ENCODE peak calls at places on chromosome 20, in seven cellular contexts. T is PC-3, X is fibroblast of the aortic adventitia, D is astrocyte of the spinal cord, C is tibial artery, O is IMR-90, Y is dorsolateral prefrontal cortex. E is an unnamed sample.

GRCh38 chr20:25218492-25218891 is 23.0 kb downstream of the ENTPD6 start:
- DNase-seq in T (no peak), X (no peak), D (no peak), C (peak), O (no peak), Y (no peak), E (no peak)

GRCh38 chr20:50968289-50968688 is 9.7 kb downstream of the MOCS3 start:
- DNase-seq in T (no peak), X (no peak), D (no peak), C (no peak), O (no peak), Y (no peak), E (no peak)

GRCh38 chr20:53737404-53738038 is 143.9 kb upstream of the ZNF217 start:
- DNase-seq in T (peak), X (no peak), D (no peak), C (no peak), O (no peak), Y (no peak), E (peak)

GRCh38 chr20:45322952-45323383 is 14.9 kb upstream of the MATN4 start:
- DNase-seq in T (peak), X (peak), D (no peak), C (peak), O (peak), Y (peak), E (peak)

GRCh38 chr20:11411765-11412164 is 505.9 kb upstream of the BTBD3 start:
- DNase-seq in T (no peak), X (no peak), D (no peak), C (no peak), O (no peak), Y (no peak), E (no peak)

GRCh38 chr20:48921883-48922867 is 664 bp downstream of the ARFGEF2 start:
- DNase-seq in T (peak), X (no peak), D (peak), C (no peak), O (peak), Y (peak), E (peak)

GRCh38 chr20:58424218-58424617 is 35.2 kb downstream of the VAPB start:
- DNase-seq in T (no peak), X (no peak), D (no peak), C (no peak), O (no peak), Y (no peak), E (no peak)

GRCh38 chr20:888057-888456 is 28.1 kb downstream of the ANGPT4 start:
- DNase-seq in T (no peak), X (no peak), D (no peak), C (no peak), O (no peak), Y (no peak), E (no peak)

GRCh38 chr20:61804896-61805295 is 260.8 kb downstream of the TAF4 start:
- DNase-seq in T (no peak), X (no peak), D (no peak), C (no peak), O (no peak), Y (no peak), E (no peak)

GRCh38 chr20:48634641-48635040 is 193.2 kb downstream of the PREX1 start:
- DNase-seq in T (no peak), X (no peak), D (no peak), C (no peak), O (no peak), Y (no peak), E (no peak)

GRCh38 chr20:62413896-62414481 is 6.9 kb upstream of the CABLES2 start:
- DNase-seq in T (no peak), X (no peak), D (no peak), C (no peak), O (no peak), Y (no peak), E (no peak)

GRCh38 chr20:1150218-1150617 is 31.8 kb downstream of the PSMF1 start:
- DNase-seq in T (peak), X (peak), D (no peak), C (no peak), O (peak), Y (no peak), E (peak)

GRCh38 chr20:51616060-51616459 is 73.5 kb upstream of the NFATC2 start:
- DNase-seq in T (peak), X (no peak), D (no peak), C (no peak), O (no peak), Y (no peak), E (no peak)

DNA sequence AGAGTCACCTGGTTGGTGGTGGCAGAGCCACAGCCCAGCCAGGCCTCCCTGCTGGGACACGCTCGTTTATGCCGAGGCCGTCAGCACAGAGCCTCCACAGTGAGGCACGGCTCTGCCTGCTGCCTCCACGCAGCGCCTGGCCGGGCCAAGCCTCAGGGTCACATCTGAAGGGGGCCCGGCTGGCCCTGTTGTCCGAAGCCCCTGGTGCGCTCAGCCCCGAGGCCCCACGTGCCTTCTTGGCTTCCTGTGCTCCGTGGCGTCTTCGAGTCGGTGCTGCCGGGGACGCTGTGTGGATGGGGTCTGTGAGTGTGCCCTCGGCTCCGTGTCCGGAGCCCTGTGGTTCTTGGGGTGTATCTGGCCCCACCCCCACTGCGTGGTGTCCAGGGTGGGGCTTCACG is 10.4 kb upstream of the TNFRSF6B start:
- DNase-seq in T (no peak), X (no peak), D (no peak), C (no peak), O (no peak), Y (no peak), E (no peak)
- H3K4me3 ChIP-seq in T (no peak), X (no peak), D (no peak), C (no peak), O (no peak), Y (no peak), E (no peak)

GRCh38 chr20:23108871-23109270 is 22.7 kb upstream of the CD93 start:
- DNase-seq in T (no peak), X (no peak), D (no peak), C (no peak), O (no peak), Y (no peak), E (no peak)

GRCh38 chr20:23103284-23104018 is 17.3 kb upstream of the CD93 start:
- DNase-seq in T (no peak), X (peak), D (peak), C (no peak), O (no peak), Y (no peak), E (peak)

GRCh38 chr20:23105193-23105592 is 19.1 kb upstream of the CD93 start:
- DNase-seq in T (no peak), X (no peak), D (no peak), C (no peak), O (no peak), Y (no peak), E (no peak)

GRCh38 chr20:23101696-23102095 is 15.6 kb upstream of the CD93 start:
- DNase-seq in T (no peak), X (no peak), D (no peak), C (no peak), O (no peak), Y (no peak), E (no peak)

DNA sequence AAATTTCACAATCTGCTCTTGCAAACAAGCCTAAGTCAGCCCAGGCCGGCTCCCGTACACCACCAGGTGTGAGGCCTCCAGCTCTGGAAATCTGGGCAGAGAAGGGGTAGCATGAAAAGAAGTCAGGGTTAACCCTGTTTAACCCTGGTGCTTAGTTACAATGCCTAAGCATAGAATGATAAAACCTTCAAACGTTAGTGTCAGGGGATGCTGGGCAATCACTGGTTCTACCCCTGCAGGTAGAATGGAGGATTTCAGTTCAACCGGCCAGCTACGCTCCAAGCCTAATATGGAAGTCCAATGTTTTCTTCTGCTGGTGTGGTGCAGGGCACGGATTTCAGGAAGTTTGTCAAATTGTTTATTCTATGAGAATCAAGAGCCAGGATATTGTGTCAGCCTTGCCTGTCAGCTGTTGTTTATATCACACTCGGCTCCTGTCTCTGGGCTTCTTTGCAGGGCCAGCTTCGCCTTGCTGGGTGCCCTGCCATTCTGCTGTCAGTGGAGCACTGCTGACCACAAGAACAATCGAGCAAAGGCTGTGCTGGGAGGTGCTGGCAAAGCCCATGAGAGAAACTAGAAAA is 20.2 kb upstream of the CD93 start:
- DNase-seq in T (peak), X (no peak), D (no peak), C (no peak), O (peak), Y (no peak), E (peak)
- TF ChIP-seq CTCF in T (no peak), X (no peak), D (no peak), C (peak), O (no peak), Y (no peak), E (peak)

GRCh38 chr20:5135363-5136012 is 8.7 kb downstream of the CDS2 start:
- DNase-seq in T (no peak), X (no peak), D (no peak), C (no peak), O (no peak), Y (no peak), E (no peak)
- H3K4me3 ChIP-seq in T (no peak), X (no peak), D (no peak), C (peak), O (no peak), Y (peak), E (no peak)

DNA sequence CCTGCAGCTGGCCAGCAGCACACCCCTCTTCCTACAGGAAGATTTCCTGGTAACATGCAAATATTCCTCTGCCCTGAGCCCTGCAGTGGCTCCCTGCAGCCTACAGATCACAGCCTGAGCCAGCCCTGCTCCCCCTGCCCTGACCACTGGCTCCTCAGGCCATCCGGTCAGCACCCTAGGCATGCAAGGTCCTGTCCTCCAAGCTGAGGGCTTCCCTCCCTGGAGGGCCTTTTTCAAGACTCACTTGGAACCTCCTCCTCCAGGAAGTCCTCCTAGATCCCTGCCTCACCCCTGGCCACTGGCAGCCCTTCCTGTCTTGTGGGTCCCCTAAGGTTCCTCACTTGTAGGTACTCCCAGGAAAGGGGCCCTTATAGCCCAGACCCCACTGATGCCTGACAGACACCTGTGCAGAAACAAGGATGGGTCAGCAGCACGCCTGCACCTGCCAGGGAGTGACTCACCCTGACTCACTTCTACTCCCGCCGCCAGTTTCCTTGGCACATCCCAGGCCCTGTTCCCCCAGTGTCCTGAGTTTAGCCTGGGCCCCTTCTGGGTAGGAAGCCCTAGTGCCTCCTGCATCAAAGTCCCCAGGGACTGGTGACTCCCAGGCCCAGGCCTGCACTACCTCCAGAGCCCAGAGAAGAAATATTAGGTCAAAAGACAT is 3.2 kb downstream of the SLC4A11 start:
- DNase-seq in T (peak), X (peak), D (no peak), C (no peak), O (peak), Y (no peak), E (peak)
- TF ChIP-seq CTCF in T (no peak), X (no peak), D (no peak), C (no peak), O (no peak), Y (no peak), E (no peak)

GRCh38 chr20:17227199-17227535 is 327 bp downstream of the PCSK2 start:
- DNase-seq in T (no peak), X (no peak), D (no peak), C (no peak), O (no peak), Y (peak), E (no peak)
- H3K4me3 ChIP-seq in T (no peak), X (no peak), D (no peak), C (peak), O (no peak), Y (peak), E (no peak)

GRCh38 chr20:18796282-18796833 is 17.2 kb upstream of the SCP2D1 start:
- DNase-seq in T (no peak), X (no peak), D (no peak), C (no peak), O (no peak), Y (no peak), E (no peak)
- TF ChIP-seq CTCF in T (no peak), X (no peak), D (no peak), C (no peak), O (no peak), Y (no peak), E (no peak)

DNA sequence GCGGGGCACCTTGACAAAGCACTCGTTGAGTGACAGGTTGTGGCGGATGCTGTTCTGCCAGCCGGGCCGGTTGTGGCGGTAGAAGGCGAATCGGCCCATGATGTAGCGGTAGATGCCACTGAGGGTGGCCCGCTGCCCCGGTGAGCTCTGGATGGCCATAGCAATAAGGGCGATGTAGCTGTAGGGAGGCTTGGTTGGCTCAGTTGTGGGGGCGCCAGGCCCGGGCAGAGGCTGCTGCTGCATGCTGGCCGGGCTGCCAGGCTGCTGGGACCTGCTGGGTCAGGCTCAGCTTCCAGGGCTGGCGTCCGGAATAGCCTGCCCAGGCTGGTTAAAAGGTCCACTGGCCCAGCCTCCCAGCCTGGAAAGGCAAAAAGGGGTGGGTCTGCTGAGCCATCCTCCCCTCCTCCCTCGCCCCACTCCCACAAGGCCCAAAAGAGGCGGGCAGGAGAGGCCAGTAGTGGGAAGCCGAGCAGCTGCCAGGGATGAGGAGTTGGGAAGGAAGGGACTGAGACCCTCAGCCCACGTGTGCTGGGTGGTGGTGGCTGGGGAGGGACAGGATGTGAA is at the start of gene FOXS1:
- DNase-seq in T (no peak), X (no peak), D (peak), C (peak), O (no peak), Y (peak), E (no peak)
- H3K4me3 ChIP-seq in T (no peak), X (no peak), D (peak), C (peak), O (no peak), Y (peak), E (no peak)